ENCODE peak calls at places on chromosomes 7 and 10, in nine cellular contexts. Z is choroid plexus epithelial cell; U is testis; V is AG04450; N is body of pancreas; B is Jurkat, Clone E6-1; W is right cardiac atrium; L is neuronal stem cell; F is psoas muscle. E is an unnamed sample.

GRCh38 chr7:79820387-79820786 is 314.2 kb upstream of the GNAI1 start:
- DNase-seq in L (peak; percentile 9), U (peak; percentile 79), F (peak; percentile 15), Z (peak; percentile 96), B (no peak), V (peak; percentile 68), W (peak; percentile 81), N (peak; percentile 45), E (no peak)

GRCh38 chr10:52879651-52880050 is 107.1 kb upstream of the MBL2 start:
- DNase-seq in Z (peak; percentile 70), F (no peak), B (no peak), V (no peak), N (no peak), W (no peak), L (no peak), U (peak; percentile 43), E (no peak)

GRCh38 chr10:21507066-21507669 is 18.3 kb downstream of the SKIDA1 start:
- DNase-seq in W (no peak), B (no peak), U (no peak), Z (no peak), L (no peak), V (no peak), F (no peak), N (no peak), E (no peak)

GRCh38 chr10:91077549-91078017 is 142.9 kb upstream of the PCGF5 start:
- DNase-seq in Z (peak; percentile 6), N (peak; percentile 95), U (peak; percentile 56), B (no peak), W (peak; percentile 92), L (no peak), V (no peak), F (peak; percentile 63), E (no peak)

GRCh38 chr10:89837173-89838001 is 136.0 kb downstream of the KIF20B start:
- DNase-seq in U (peak; percentile 69), L (no peak), B (no peak), W (peak; percentile 66), Z (peak; percentile 45), F (no peak), V (no peak), N (peak; percentile 42), E (peak; percentile 48)

GRCh38 chr7:98283127-98283886 is 1.8 kb downstream of the BRI3 start:
- DNase-seq in B (no peak), U (peak; percentile 36), L (no peak), W (peak; percentile 75), F (peak; percentile 63), V (no peak), N (peak; percentile 41), Z (peak; percentile 80), E (no peak)

GRCh38 chr10:93471110-93471651 is 11.0 kb downstream of the MYOF start:
- DNase-seq in N (no peak), U (no peak), V (peak; percentile 88), Z (peak; percentile 98), L (no peak), W (no peak), B (no peak), F (no peak), E (no peak)

GRCh38 chr7:42900842-42901241 is 11.0 kb downstream of the C7orf25 start:
- DNase-seq in F (no peak), U (no peak), W (no peak), B (no peak), V (no peak), N (no peak), L (no peak), Z (no peak), E (no peak)

GRCh38 chr7:128783143-128783799 is 7.7 kb upstream of the OPN1SW start:
- DNase-seq in U (peak; percentile 83), Z (peak; percentile 90), B (peak; percentile 14), V (peak; percentile 66), L (no peak), W (peak; percentile 90), F (peak; percentile 77), N (peak; percentile 44), E (no peak)

GRCh38 chr10:43960477-43960876 is 311.8 kb upstream of the ZNF32 start:
- DNase-seq in F (no peak), B (no peak), Z (no peak), N (no peak), W (no peak), L (no peak), V (no peak), U (no peak), E (no peak)

GRCh38 chr7:40848541-40849221 is 713.9 kb downstream of the SUGCT start:
- DNase-seq in U (no peak), F (no peak), W (no peak), L (no peak), B (no peak), N (no peak), V (no peak), Z (no peak), E (no peak)

GRCh38 chr7:137754076-137754851 is 92.5 kb downstream of the DGKI start:
- DNase-seq in Z (peak; percentile 8), B (no peak), N (peak; percentile 13), L (no peak), V (no peak), U (no peak), W (no peak), F (no peak), E (no peak)

GRCh38 chr7:122552769-122553168 is 146.1 kb downstream of the RNF133 start:
- DNase-seq in V (no peak), F (no peak), L (no peak), U (no peak), B (no peak), Z (no peak), W (no peak), N (no peak), E (no peak)

GRCh38 chr7:129118976-129119375 is 25.5 kb upstream of the TSPAN33 start:
- DNase-seq in F (no peak), N (no peak), L (no peak), Z (no peak), B (no peak), U (no peak), W (no peak), V (no peak), E (no peak)

GRCh38 chr7:129264534-129264933 is 39.7 kb downstream of the AHCYL2 start:
- DNase-seq in B (no peak), F (no peak), V (no peak), N (no peak), U (no peak), L (no peak), Z (no peak), W (no peak), E (no peak)

GRCh38 chr7:55174856-55175255 is 156.0 kb downstream of the EGFR start:
- DNase-seq in W (no peak), Z (no peak), B (no peak), U (no peak), L (no peak), N (no peak), V (no peak), F (no peak), E (no peak)

GRCh38 chr10:110224992-110225391 is 17.6 kb downstream of the MXI1 start:
- DNase-seq in F (no peak), V (no peak), N (no peak), W (no peak), Z (no peak), U (no peak), B (no peak), L (no peak), E (no peak)
- H3K4me3 ChIP-seq in F (peak overlapping the region; percentile 96), V (peak overlapping the region; percentile 49), N (no peak overlapping the region), W (peak overlapping the region; percentile 70), Z (no peak overlapping the region), U (no peak overlapping the region), B (peak overlapping the region; percentile 66), L (peak overlapping the region; percentile 86), E (no peak overlapping the region)

DNA sequence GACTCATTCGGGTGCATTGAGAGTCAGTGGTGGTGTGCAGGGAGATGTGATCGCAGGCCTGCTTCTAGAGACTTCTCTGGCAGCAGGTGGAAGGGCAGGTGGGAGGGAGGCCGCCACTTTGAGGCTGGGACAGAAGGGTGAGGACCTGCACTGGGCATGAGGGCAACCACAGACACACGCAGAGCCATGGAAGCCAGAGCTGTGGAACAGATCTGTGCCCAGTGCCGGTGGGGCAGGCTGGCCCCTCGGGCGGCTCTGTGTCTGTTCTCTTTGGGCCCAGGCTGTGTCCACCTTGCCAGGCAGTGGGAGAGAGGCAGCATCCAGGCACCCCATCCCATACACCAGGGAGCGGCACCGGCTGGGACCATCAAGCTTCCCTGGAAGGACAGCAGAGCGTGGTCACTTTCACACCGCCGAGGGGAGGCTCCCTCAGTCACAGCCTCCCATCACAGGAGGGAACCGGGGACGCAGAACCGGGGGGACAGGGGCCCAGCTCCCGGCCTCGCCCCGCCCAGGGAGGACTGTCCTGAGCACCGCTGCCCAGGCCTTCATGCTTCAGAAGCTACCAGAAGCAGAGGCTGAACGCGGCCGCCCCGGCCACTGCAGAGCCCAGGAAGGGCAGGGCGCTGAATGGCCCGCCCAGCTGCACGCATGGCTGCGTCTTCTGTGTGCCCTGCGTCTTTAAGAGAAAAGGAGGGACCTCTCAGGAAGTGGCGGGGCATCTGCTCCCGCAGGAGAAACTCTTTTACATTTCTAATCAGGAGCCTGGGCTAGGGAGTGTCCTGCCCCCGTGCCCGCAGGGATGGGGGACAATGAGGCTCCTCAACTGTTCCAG is 32.1 kb downstream of the EN2 start:
- DNase-seq in F (no peak), V (no peak), Z (no peak), B (no peak), L (no peak), U (peak; percentile 45), N (no peak), W (no peak), E (no peak)
- H3K4me3 ChIP-seq in F (peak overlapping the region; percentile 52), V (no peak overlapping the region), Z (no peak overlapping the region), B (no peak overlapping the region), L (peak overlapping the region; percentile 62), U (peak overlapping the region; percentile 25), N (no peak overlapping the region), W (peak overlapping the region; percentile 34), E (peak overlapping the region; percentile 52)

DNA sequence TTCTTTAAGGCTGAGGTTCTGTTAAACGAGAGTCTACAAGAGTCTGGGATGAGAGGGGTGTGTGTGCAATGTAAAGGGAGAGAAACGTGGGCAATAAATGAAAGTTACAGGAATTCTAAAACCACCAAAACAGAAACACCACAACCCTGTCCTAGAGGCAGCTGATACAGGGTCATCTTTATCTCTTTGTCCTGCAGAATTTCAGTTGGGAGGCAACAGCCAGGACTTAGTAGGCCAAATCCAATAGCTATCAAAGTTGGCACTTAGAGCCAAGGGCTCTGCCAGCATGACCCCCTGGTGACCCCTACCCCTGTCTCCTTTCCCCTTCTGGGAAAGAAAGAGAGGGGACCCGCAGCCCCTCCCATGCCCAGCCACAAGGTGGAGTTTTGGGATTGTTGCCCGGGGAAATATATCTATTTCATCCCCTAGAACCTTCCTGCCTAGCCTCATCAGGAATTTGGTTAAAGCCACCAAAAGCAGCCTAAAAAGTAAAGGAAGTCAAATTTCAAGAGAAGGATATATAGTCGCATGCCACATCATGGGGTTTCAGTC is 85.2 kb downstream of the OSBPL3 start:
- DNase-seq in V (no peak), U (no peak), W (peak; percentile 50), L (no peak), F (no peak), Z (no peak), N (peak; percentile 25), B (no peak), E (no peak)
- H3K4me3 ChIP-seq in V (no peak overlapping the region), U (no peak overlapping the region), W (no peak overlapping the region), L (no peak overlapping the region), F (no peak overlapping the region), Z (no peak overlapping the region), N (no peak overlapping the region), B (no peak overlapping the region), E (no peak overlapping the region)

DNA sequence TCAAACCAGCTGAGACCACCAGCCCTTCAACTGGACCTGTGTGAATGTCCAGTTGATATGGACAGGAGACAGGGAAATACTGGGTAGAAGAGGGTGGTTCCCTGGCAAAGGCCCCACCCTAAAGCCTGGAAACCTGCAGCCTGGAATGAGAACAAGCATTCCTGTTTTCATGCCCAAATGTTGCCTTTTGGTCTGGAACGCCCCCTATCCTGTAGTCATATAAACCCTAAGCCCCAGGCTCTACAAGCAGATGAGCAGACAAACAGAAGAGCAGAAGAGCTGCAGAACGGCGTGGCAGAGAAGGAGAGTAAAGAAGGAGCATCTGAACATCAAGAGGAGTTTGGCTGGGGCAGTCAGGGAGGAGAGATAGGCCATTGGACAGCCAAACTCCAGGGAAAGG is 38.4 kb downstream of the SYPL1 start:
- DNase-seq in N (no peak), W (no peak), F (no peak), L (no peak), B (no peak), V (no peak), Z (no peak), U (no peak), E (no peak)
- H3K4me3 ChIP-seq in N (no peak overlapping the region), W (no peak overlapping the region), F (no peak overlapping the region), L (no peak overlapping the region), B (no peak overlapping the region), V (no peak overlapping the region), Z (no peak overlapping the region), U (no peak overlapping the region), E (no peak overlapping the region)